ENCODE peak calls at places on chromosomes 6 and 20, in four cellular contexts. One of them, this sample, is unnamed.

GRCh38 chr6:150293423-150294280 is 75.2 kb upstream of the IYD start:
- DNase-seq in mesendoderm: no peak
- DNase-seq in H1: no peak
- DNase-seq in IMR-90: peak
- DNase-seq in this sample: no peak

GRCh38 chr6:34200340-34200971 is 36.2 kb upstream of the HMGA1 start:
- DNase-seq in IMR-90: no peak
- DNase-seq in mesendoderm: peak
- DNase-seq in H1: no peak
- DNase-seq in this sample: peak

GRCh38 chr20:63751471-63752271 is 12.1 kb downstream of the SLC2A4RG start:
- DNase-seq in IMR-90: no peak
- DNase-seq in mesendoderm: no peak
- DNase-seq in H1: no peak
- DNase-seq in this sample: peak

GRCh38 chr6:148800535-148800934 is 53.7 kb downstream of the UST start:
- DNase-seq in mesendoderm: no peak
- DNase-seq in H1: no peak
- DNase-seq in IMR-90: peak
- DNase-seq in this sample: no peak

GRCh38 chr6:107618672-107619071 is 128.8 kb downstream of the SOBP start:
- DNase-seq in H1: no peak
- DNase-seq in IMR-90: no peak
- DNase-seq in mesendoderm: no peak
- DNase-seq in this sample: no peak

GRCh38 chr6:104251651-104252050 is 608.1 kb downstream of the HACE1 start:
- DNase-seq in H1: no peak
- DNase-seq in mesendoderm: no peak
- DNase-seq in IMR-90: no peak
- DNase-seq in this sample: no peak

GRCh38 chr20:4645621-4646020 is 76.1 kb upstream of the PRND start:
- DNase-seq in mesendoderm: no peak
- DNase-seq in IMR-90: no peak
- DNase-seq in H1: no peak
- DNase-seq in this sample: no peak

GRCh38 chr6:37930288-37931075 is 111.0 kb downstream of the ZFAND3 start:
- DNase-seq in H1: no peak
- DNase-seq in mesendoderm: no peak
- DNase-seq in IMR-90: no peak
- DNase-seq in this sample: no peak

GRCh38 chr6:31031095-31031494 is 20.8 kb downstream of the MUC22 start:
- DNase-seq in mesendoderm: no peak
- DNase-seq in IMR-90: no peak
- DNase-seq in H1: no peak
- DNase-seq in this sample: no peak

GRCh38 chr6:37628611-37629320 is 68.9 kb downstream of the MDGA1 start:
- DNase-seq in H1: no peak
- DNase-seq in IMR-90: peak
- DNase-seq in mesendoderm: no peak
- DNase-seq in this sample: no peak

GRCh38 chr6:137044366-137045220 is at the start of gene IL20RA:
- DNase-seq in H1: peak
- DNase-seq in IMR-90: no peak
- DNase-seq in mesendoderm: peak
- DNase-seq in this sample: peak

GRCh38 chr6:137647762-137648412 is 153.7 kb upstream of the OLIG3 start:
- DNase-seq in IMR-90: peak
- DNase-seq in mesendoderm: no peak
- DNase-seq in H1: no peak
- DNase-seq in this sample: no peak

GRCh38 chr6:168616807-168617756 is 176.1 kb downstream of the SMOC2 start:
- DNase-seq in H1: no peak
- DNase-seq in mesendoderm: peak
- DNase-seq in IMR-90: no peak
- DNase-seq in this sample: peak

GRCh38 chr20:64006490-64006889 is 25.6 kb downstream of the PRPF6 start:
- DNase-seq in H1: no peak
- DNase-seq in mesendoderm: no peak
- DNase-seq in IMR-90: no peak
- DNase-seq in this sample: no peak

GRCh38 chr6:145891126-145891525 is 73.0 kb downstream of the SHPRH start:
- DNase-seq in H1: no peak
- DNase-seq in IMR-90: peak
- DNase-seq in mesendoderm: no peak
- DNase-seq in this sample: no peak

GRCh38 chr6:1336246-1336843 is 24.4 kb downstream of the FOXQ1 start:
- DNase-seq in mesendoderm: peak
- DNase-seq in IMR-90: no peak
- DNase-seq in H1: no peak
- DNase-seq in this sample: peak

GRCh38 chr20:51542033-51542893 is at the start of gene NFATC2:
- DNase-seq in mesendoderm: peak
- DNase-seq in H1: peak
- DNase-seq in IMR-90: no peak
- DNase-seq in this sample: peak

GRCh38 chr6:43926644-43927524 is 156.9 kb downstream of the VEGFA start:
- DNase-seq in IMR-90: peak
- DNase-seq in mesendoderm: peak
- DNase-seq in H1: no peak
- DNase-seq in this sample: peak

GRCh38 chr6:106535012-106535411 is 94.3 kb downstream of the RTN4IP1 start:
- DNase-seq in mesendoderm: no peak
- DNase-seq in IMR-90: no peak
- DNase-seq in H1: no peak
- DNase-seq in this sample: no peak

GRCh38 chr6:13573669-13574110 is 711 bp upstream of the SIRT5 start:
- DNase-seq in mesendoderm: peak
- DNase-seq in H1: no peak
- DNase-seq in IMR-90: peak
- DNase-seq in this sample: peak

GRCh38 chr6:28207244-28208179 is 17.6 kb upstream of the ZSCAN9 start:
- DNase-seq in H1: peak
- DNase-seq in IMR-90: peak
- DNase-seq in mesendoderm: peak
- DNase-seq in this sample: peak

GRCh38 chr6:39307462-39307861 is 6.8 kb downstream of the KCNK17 start:
- DNase-seq in IMR-90: no peak
- DNase-seq in H1: no peak
- DNase-seq in mesendoderm: no peak
- DNase-seq in this sample: no peak

GRCh38 chr20:63096681-63097335 is 90.0 kb upstream of the BHLHE23 start:
- DNase-seq in H1: peak
- DNase-seq in IMR-90: no peak
- DNase-seq in mesendoderm: no peak
- DNase-seq in this sample: peak

GRCh38 chr20:47681977-47682812 is 103.1 kb downstream of the SULF2 start:
- DNase-seq in mesendoderm: no peak
- DNase-seq in H1: no peak
- DNase-seq in IMR-90: no peak
- DNase-seq in this sample: no peak

GRCh38 chr6:151858294-151858693 is 50.8 kb downstream of the ESR1 start:
- DNase-seq in mesendoderm: no peak
- DNase-seq in H1: no peak
- DNase-seq in IMR-90: no peak
- DNase-seq in this sample: no peak
- H4K5ac ChIP-seq in mesendoderm: no peak
- H4K5ac ChIP-seq in H1: no peak
- H4K5ac ChIP-seq in IMR-90: no peak
- H4K5ac ChIP-seq in this sample: no peak

DNA sequence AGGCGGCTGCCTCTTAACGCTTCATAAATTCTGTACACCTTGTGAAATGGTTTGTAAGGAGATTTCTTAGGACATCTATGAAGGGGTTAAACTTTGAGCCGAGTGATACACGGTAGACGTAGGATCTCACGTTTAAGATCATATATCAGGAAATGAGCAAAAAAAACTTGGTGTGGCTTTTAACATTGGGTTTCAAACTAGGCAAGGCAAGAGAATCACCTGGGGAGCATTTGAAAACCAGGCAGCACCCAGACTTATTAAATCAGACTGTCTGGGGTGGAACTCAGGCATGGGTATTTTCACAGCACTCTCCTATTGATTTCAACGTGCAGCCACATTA is 26.4 kb downstream of the LY86 start:
- DNase-seq in H1: no peak
- DNase-seq in IMR-90: no peak
- DNase-seq in mesendoderm: no peak
- DNase-seq in this sample: no peak
- H3K27ac ChIP-seq in H1: no peak
- H3K27ac ChIP-seq in IMR-90: no peak
- H3K27ac ChIP-seq in mesendoderm: no peak
- H3K27ac ChIP-seq in this sample: no peak

GRCh38 chr6:117605169-117605826 is 3.0 kb upstream of the GOPC start:
- DNase-seq in IMR-90: peak
- DNase-seq in mesendoderm: peak
- DNase-seq in H1: no peak
- DNase-seq in this sample: peak

GRCh38 chr6:117601811-117602150 is 530 bp downstream of the GOPC start:
- DNase-seq in H1: no peak
- DNase-seq in mesendoderm: no peak
- DNase-seq in IMR-90: no peak
- DNase-seq in this sample: no peak

GRCh38 chr6:117602151-117602898 is at the start of gene GOPC:
- DNase-seq in H1: peak
- DNase-seq in IMR-90: peak
- DNase-seq in mesendoderm: peak
- DNase-seq in this sample: peak

GRCh38 chr6:117600008-117600743 is 2.1 kb downstream of the GOPC start:
- DNase-seq in IMR-90: peak
- DNase-seq in H1: no peak
- DNase-seq in mesendoderm: no peak
- DNase-seq in this sample: no peak

GRCh38 chr6:117602899-117603588 is 733 bp upstream of the GOPC start:
- DNase-seq in H1: no peak
- DNase-seq in IMR-90: no peak
- DNase-seq in mesendoderm: no peak
- DNase-seq in this sample: no peak
- H3K18ac ChIP-seq in H1: no peak
- H3K18ac ChIP-seq in IMR-90: peak
- H3K18ac ChIP-seq in mesendoderm: no peak
- H3K18ac ChIP-seq in this sample: no peak

DNA sequence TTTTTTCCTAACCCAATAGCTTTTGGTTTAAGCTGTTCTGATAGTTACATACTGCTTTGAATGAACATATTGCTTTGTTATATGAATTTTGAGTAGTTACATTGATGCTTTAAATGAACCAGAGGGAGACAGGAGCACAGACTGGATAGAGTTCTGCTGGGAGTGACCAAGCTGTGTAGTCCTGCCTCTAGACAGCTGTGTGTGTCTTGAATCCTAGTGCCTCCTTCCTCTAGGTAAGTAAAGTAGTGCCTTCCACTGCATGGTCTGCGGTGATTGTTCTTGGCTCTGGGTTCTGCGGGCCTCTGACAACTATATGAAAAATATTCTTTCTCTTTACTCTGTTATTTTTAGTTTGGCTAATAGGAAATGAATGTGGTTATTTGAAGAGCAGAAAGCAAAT is 46.0 kb upstream of the ADGRG6 start:
- DNase-seq in IMR-90: no peak
- DNase-seq in H1: no peak
- DNase-seq in mesendoderm: no peak
- DNase-seq in this sample: no peak
- H4K5ac ChIP-seq in IMR-90: no peak
- H4K5ac ChIP-seq in H1: no peak
- H4K5ac ChIP-seq in mesendoderm: no peak
- H4K5ac ChIP-seq in this sample: no peak

GRCh38 chr6:41429506-41430504 is 94.4 kb downstream of the NCR2 start:
- DNase-seq in IMR-90: no peak
- DNase-seq in H1: no peak
- DNase-seq in mesendoderm: no peak
- DNase-seq in this sample: no peak

GRCh38 chr6:41428402-41428994 is 93.1 kb downstream of the NCR2 start:
- DNase-seq in mesendoderm: no peak
- DNase-seq in IMR-90: no peak
- DNase-seq in H1: no peak
- DNase-seq in this sample: no peak

GRCh38 chr6:41430875-41431274 is 95.5 kb downstream of the NCR2 start:
- DNase-seq in mesendoderm: no peak
- DNase-seq in H1: no peak
- DNase-seq in IMR-90: peak
- DNase-seq in this sample: no peak

GRCh38 chr6:41427642-41428401 is 92.4 kb downstream of the NCR2 start:
- DNase-seq in H1: peak
- DNase-seq in mesendoderm: peak
- DNase-seq in IMR-90: no peak
- DNase-seq in this sample: peak

GRCh38 chr6:41428995-41429417 is 93.6 kb downstream of the NCR2 start:
- DNase-seq in H1: no peak
- DNase-seq in IMR-90: peak
- DNase-seq in mesendoderm: peak
- DNase-seq in this sample: no peak
- H3K27ac ChIP-seq in H1: no peak
- H3K27ac ChIP-seq in IMR-90: no peak
- H3K27ac ChIP-seq in mesendoderm: no peak
- H3K27ac ChIP-seq in this sample: no peak

DNA sequence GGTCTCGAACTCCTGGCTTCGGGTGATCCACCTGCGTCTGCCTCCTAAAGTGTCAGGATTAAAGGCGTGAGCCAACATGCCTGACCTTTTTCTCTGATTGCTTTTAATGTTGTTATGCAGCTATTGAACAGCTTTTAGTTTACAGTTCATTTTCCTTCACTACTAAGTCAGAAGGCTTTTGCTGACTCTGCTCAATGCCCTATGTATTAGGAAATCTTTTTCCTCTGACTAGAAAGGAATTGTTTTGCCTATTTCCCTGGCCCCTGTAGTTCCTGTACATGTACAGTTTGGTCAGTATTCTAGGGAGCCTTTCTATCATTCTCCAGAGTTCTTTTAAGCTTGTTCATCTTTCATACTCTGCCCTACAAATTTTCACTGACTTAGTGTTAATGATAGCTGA is 280.2 kb downstream of the CDKAL1 start:
- DNase-seq in IMR-90: no peak
- DNase-seq in mesendoderm: no peak
- DNase-seq in H1: no peak
- DNase-seq in this sample: no peak
- H3K18ac ChIP-seq in IMR-90: no peak
- H3K18ac ChIP-seq in mesendoderm: no peak
- H3K18ac ChIP-seq in H1: no peak
- H3K18ac ChIP-seq in this sample: no peak